ENCODE peak calls at places on chromosomes 13 and 19, in nine cellular contexts. One of them, this sample, is unnamed.

GRCh38 chr13:31968473-31968872 is 63.1 kb upstream of the FRY start:
- DNase-seq in activated CD8-positive, alpha-beta memory T cell treated with anti-CD3 and anti-CD28 coated beads for 4 hours: no peak
- DNase-seq in LoVo: peak
- DNase-seq in AG08395: no peak
- DNase-seq in mucosa of descending colon: no peak
- DNase-seq in activated T-helper 1 cell treated with Interleukin-2 at 50 U/mL for 16 hours: no peak
- DNase-seq in amygdala: no peak
- DNase-seq in effector memory CD4-positive, alpha-beta T cell: no peak
- DNase-seq in NB4: peak
- DNase-seq in this sample: no peak

GRCh38 chr13:65064967-65065366 is 2165.2 kb downstream of the PCDH9 start:
- DNase-seq in activated CD8-positive, alpha-beta memory T cell treated with anti-CD3 and anti-CD28 coated beads for 4 hours: no peak
- DNase-seq in LoVo: no peak
- DNase-seq in AG08395: no peak
- DNase-seq in mucosa of descending colon: no peak
- DNase-seq in activated T-helper 1 cell treated with Interleukin-2 at 50 U/mL for 16 hours: no peak
- DNase-seq in amygdala: no peak
- DNase-seq in effector memory CD4-positive, alpha-beta T cell: no peak
- DNase-seq in NB4: no peak
- DNase-seq in this sample: no peak

GRCh38 chr19:30686911-30687566 is 314.9 kb downstream of the ZNF536 start:
- DNase-seq in activated CD8-positive, alpha-beta memory T cell treated with anti-CD3 and anti-CD28 coated beads for 4 hours: no peak
- DNase-seq in LoVo: no peak
- DNase-seq in AG08395: no peak
- DNase-seq in mucosa of descending colon: no peak
- DNase-seq in activated T-helper 1 cell treated with Interleukin-2 at 50 U/mL for 16 hours: no peak
- DNase-seq in amygdala: no peak
- DNase-seq in effector memory CD4-positive, alpha-beta T cell: no peak
- DNase-seq in NB4: no peak
- DNase-seq in this sample: no peak

GRCh38 chr13:80204642-80205041 is 136.3 kb downstream of the SPRY2 start:
- DNase-seq in activated CD8-positive, alpha-beta memory T cell treated with anti-CD3 and anti-CD28 coated beads for 4 hours: no peak
- DNase-seq in LoVo: no peak
- DNase-seq in AG08395: no peak
- DNase-seq in mucosa of descending colon: no peak
- DNase-seq in activated T-helper 1 cell treated with Interleukin-2 at 50 U/mL for 16 hours: no peak
- DNase-seq in amygdala: no peak
- DNase-seq in effector memory CD4-positive, alpha-beta T cell: no peak
- DNase-seq in NB4: no peak
- DNase-seq in this sample: no peak

GRCh38 chr19:35040826-35041547 is 534 bp upstream of the HPN start:
- DNase-seq in activated CD8-positive, alpha-beta memory T cell treated with anti-CD3 and anti-CD28 coated beads for 4 hours: no peak
- DNase-seq in LoVo: no peak
- DNase-seq in AG08395: no peak
- DNase-seq in mucosa of descending colon: peak
- DNase-seq in activated T-helper 1 cell treated with Interleukin-2 at 50 U/mL for 16 hours: no peak
- DNase-seq in amygdala: peak
- DNase-seq in effector memory CD4-positive, alpha-beta T cell: no peak
- DNase-seq in NB4: no peak
- DNase-seq in this sample: no peak

GRCh38 chr13:66887088-66887487 is 343.0 kb downstream of the PCDH9 start:
- DNase-seq in activated CD8-positive, alpha-beta memory T cell treated with anti-CD3 and anti-CD28 coated beads for 4 hours: no peak
- DNase-seq in LoVo: no peak
- DNase-seq in AG08395: peak
- DNase-seq in mucosa of descending colon: no peak
- DNase-seq in activated T-helper 1 cell treated with Interleukin-2 at 50 U/mL for 16 hours: no peak
- DNase-seq in amygdala: no peak
- DNase-seq in effector memory CD4-positive, alpha-beta T cell: no peak
- DNase-seq in NB4: no peak
- DNase-seq in this sample: no peak

GRCh38 chr13:73473016-73473415 is 414.2 kb downstream of the KLF5 start:
- DNase-seq in activated CD8-positive, alpha-beta memory T cell treated with anti-CD3 and anti-CD28 coated beads for 4 hours: no peak
- DNase-seq in LoVo: no peak
- DNase-seq in AG08395: no peak
- DNase-seq in mucosa of descending colon: no peak
- DNase-seq in activated T-helper 1 cell treated with Interleukin-2 at 50 U/mL for 16 hours: no peak
- DNase-seq in amygdala: no peak
- DNase-seq in effector memory CD4-positive, alpha-beta T cell: no peak
- DNase-seq in NB4: no peak
- DNase-seq in this sample: no peak

GRCh38 chr13:73722120-73722519 is 412.1 kb downstream of the KLF12 start:
- DNase-seq in activated CD8-positive, alpha-beta memory T cell treated with anti-CD3 and anti-CD28 coated beads for 4 hours: no peak
- DNase-seq in LoVo: peak
- DNase-seq in AG08395: peak
- DNase-seq in mucosa of descending colon: no peak
- DNase-seq in activated T-helper 1 cell treated with Interleukin-2 at 50 U/mL for 16 hours: no peak
- DNase-seq in amygdala: no peak
- DNase-seq in effector memory CD4-positive, alpha-beta T cell: no peak
- DNase-seq in NB4: no peak
- DNase-seq in this sample: no peak

GRCh38 chr19:45887311-45887710 is 1.4 kb upstream of the IRF2BP1 start:
- DNase-seq in activated CD8-positive, alpha-beta memory T cell treated with anti-CD3 and anti-CD28 coated beads for 4 hours: no peak
- DNase-seq in LoVo: no peak
- DNase-seq in AG08395: no peak
- DNase-seq in mucosa of descending colon: no peak
- DNase-seq in activated T-helper 1 cell treated with Interleukin-2 at 50 U/mL for 16 hours: no peak
- DNase-seq in amygdala: no peak
- DNase-seq in effector memory CD4-positive, alpha-beta T cell: no peak
- DNase-seq in NB4: no peak
- DNase-seq in this sample: no peak

GRCh38 chr13:110651726-110652230 is 36.4 kb downstream of the NAXD start:
- DNase-seq in activated CD8-positive, alpha-beta memory T cell treated with anti-CD3 and anti-CD28 coated beads for 4 hours: no peak
- DNase-seq in LoVo: no peak
- DNase-seq in AG08395: no peak
- DNase-seq in mucosa of descending colon: no peak
- DNase-seq in activated T-helper 1 cell treated with Interleukin-2 at 50 U/mL for 16 hours: no peak
- DNase-seq in amygdala: no peak
- DNase-seq in effector memory CD4-positive, alpha-beta T cell: no peak
- DNase-seq in NB4: no peak
- DNase-seq in this sample: no peak

GRCh38 chr19:15239337-15239949 is 7.2 kb upstream of the EPHX3 start:
- DNase-seq in activated CD8-positive, alpha-beta memory T cell treated with anti-CD3 and anti-CD28 coated beads for 4 hours: no peak
- DNase-seq in LoVo: no peak
- DNase-seq in AG08395: no peak
- DNase-seq in mucosa of descending colon: no peak
- DNase-seq in activated T-helper 1 cell treated with Interleukin-2 at 50 U/mL for 16 hours: no peak
- DNase-seq in amygdala: no peak
- DNase-seq in effector memory CD4-positive, alpha-beta T cell: no peak
- DNase-seq in NB4: no peak
- DNase-seq in this sample: no peak

GRCh38 chr13:55038230-55038629 is 2009.6 kb downstream of the OLFM4 start:
- DNase-seq in activated CD8-positive, alpha-beta memory T cell treated with anti-CD3 and anti-CD28 coated beads for 4 hours: no peak
- DNase-seq in LoVo: no peak
- DNase-seq in AG08395: no peak
- DNase-seq in mucosa of descending colon: no peak
- DNase-seq in activated T-helper 1 cell treated with Interleukin-2 at 50 U/mL for 16 hours: no peak
- DNase-seq in amygdala: no peak
- DNase-seq in effector memory CD4-positive, alpha-beta T cell: no peak
- DNase-seq in NB4: no peak
- DNase-seq in this sample: no peak

GRCh38 chr19:30001794-30002193 is 59.8 kb downstream of the URI1 start:
- DNase-seq in activated CD8-positive, alpha-beta memory T cell treated with anti-CD3 and anti-CD28 coated beads for 4 hours: no peak
- DNase-seq in LoVo: no peak
- DNase-seq in AG08395: no peak
- DNase-seq in mucosa of descending colon: no peak
- DNase-seq in activated T-helper 1 cell treated with Interleukin-2 at 50 U/mL for 16 hours: no peak
- DNase-seq in amygdala: no peak
- DNase-seq in effector memory CD4-positive, alpha-beta T cell: no peak
- DNase-seq in NB4: peak
- DNase-seq in this sample: no peak

GRCh38 chr13:105428816-105429215 is 1106.6 kb downstream of the EFNB2 start:
- DNase-seq in activated CD8-positive, alpha-beta memory T cell treated with anti-CD3 and anti-CD28 coated beads for 4 hours: no peak
- DNase-seq in LoVo: no peak
- DNase-seq in AG08395: peak
- DNase-seq in mucosa of descending colon: no peak
- DNase-seq in activated T-helper 1 cell treated with Interleukin-2 at 50 U/mL for 16 hours: no peak
- DNase-seq in amygdala: no peak
- DNase-seq in effector memory CD4-positive, alpha-beta T cell: no peak
- DNase-seq in NB4: no peak
- DNase-seq in this sample: no peak

GRCh38 chr13:46124531-46124966 is 19.7 kb upstream of the CPB2 start:
- DNase-seq in activated CD8-positive, alpha-beta memory T cell treated with anti-CD3 and anti-CD28 coated beads for 4 hours: no peak
- DNase-seq in LoVo: no peak
- DNase-seq in AG08395: no peak
- DNase-seq in mucosa of descending colon: no peak
- DNase-seq in activated T-helper 1 cell treated with Interleukin-2 at 50 U/mL for 16 hours: no peak
- DNase-seq in amygdala: no peak
- DNase-seq in effector memory CD4-positive, alpha-beta T cell: no peak
- DNase-seq in NB4: peak
- DNase-seq in this sample: no peak

GRCh38 chr13:99120751-99121150 is 79.9 kb upstream of the UBAC2 start:
- DNase-seq in activated CD8-positive, alpha-beta memory T cell treated with anti-CD3 and anti-CD28 coated beads for 4 hours: no peak
- DNase-seq in LoVo: no peak
- DNase-seq in AG08395: no peak
- DNase-seq in mucosa of descending colon: no peak
- DNase-seq in activated T-helper 1 cell treated with Interleukin-2 at 50 U/mL for 16 hours: no peak
- DNase-seq in amygdala: no peak
- DNase-seq in effector memory CD4-positive, alpha-beta T cell: no peak
- DNase-seq in NB4: no peak
- DNase-seq in this sample: no peak

GRCh38 chr13:63696055-63696454 is 2280.4 kb upstream of the PCDH20 start:
- DNase-seq in activated CD8-positive, alpha-beta memory T cell treated with anti-CD3 and anti-CD28 coated beads for 4 hours: no peak
- DNase-seq in LoVo: no peak
- DNase-seq in AG08395: peak
- DNase-seq in mucosa of descending colon: no peak
- DNase-seq in activated T-helper 1 cell treated with Interleukin-2 at 50 U/mL for 16 hours: no peak
- DNase-seq in amygdala: no peak
- DNase-seq in effector memory CD4-positive, alpha-beta T cell: no peak
- DNase-seq in NB4: no peak
- DNase-seq in this sample: no peak

GRCh38 chr13:110520431-110521295 is 40.9 kb downstream of the RAB20 start:
- DNase-seq in activated CD8-positive, alpha-beta memory T cell treated with anti-CD3 and anti-CD28 coated beads for 4 hours: no peak
- DNase-seq in LoVo: no peak
- DNase-seq in AG08395: peak
- DNase-seq in mucosa of descending colon: peak
- DNase-seq in activated T-helper 1 cell treated with Interleukin-2 at 50 U/mL for 16 hours: no peak
- DNase-seq in amygdala: peak
- DNase-seq in effector memory CD4-positive, alpha-beta T cell: no peak
- DNase-seq in NB4: peak
- DNase-seq in this sample: peak

GRCh38 chr13:52414963-52415362 is 9.0 kb upstream of the THSD1 start:
- DNase-seq in activated CD8-positive, alpha-beta memory T cell treated with anti-CD3 and anti-CD28 coated beads for 4 hours: no peak
- DNase-seq in LoVo: no peak
- DNase-seq in AG08395: peak
- DNase-seq in mucosa of descending colon: no peak
- DNase-seq in activated T-helper 1 cell treated with Interleukin-2 at 50 U/mL for 16 hours: no peak
- DNase-seq in amygdala: no peak
- DNase-seq in effector memory CD4-positive, alpha-beta T cell: no peak
- DNase-seq in NB4: no peak
- DNase-seq in this sample: no peak

GRCh38 chr19:50280983-50281382 is 48.2 kb downstream of the KCNC3 start:
- DNase-seq in activated CD8-positive, alpha-beta memory T cell treated with anti-CD3 and anti-CD28 coated beads for 4 hours: no peak
- DNase-seq in LoVo: no peak
- DNase-seq in AG08395: no peak
- DNase-seq in mucosa of descending colon: no peak
- DNase-seq in activated T-helper 1 cell treated with Interleukin-2 at 50 U/mL for 16 hours: no peak
- DNase-seq in amygdala: no peak
- DNase-seq in effector memory CD4-positive, alpha-beta T cell: no peak
- DNase-seq in NB4: no peak
- DNase-seq in this sample: no peak

GRCh38 chr13:20465218-20465879 is 60.3 kb downstream of the CRYL1 start:
- DNase-seq in activated CD8-positive, alpha-beta memory T cell treated with anti-CD3 and anti-CD28 coated beads for 4 hours: no peak
- DNase-seq in LoVo: peak
- DNase-seq in AG08395: peak
- DNase-seq in mucosa of descending colon: peak
- DNase-seq in activated T-helper 1 cell treated with Interleukin-2 at 50 U/mL for 16 hours: no peak
- DNase-seq in amygdala: no peak
- DNase-seq in effector memory CD4-positive, alpha-beta T cell: no peak
- DNase-seq in NB4: no peak
- DNase-seq in this sample: no peak

GRCh38 chr13:53129864-53130393 is 101.3 kb downstream of the OLFM4 start:
- DNase-seq in activated CD8-positive, alpha-beta memory T cell treated with anti-CD3 and anti-CD28 coated beads for 4 hours: no peak
- DNase-seq in LoVo: no peak
- DNase-seq in AG08395: no peak
- DNase-seq in mucosa of descending colon: no peak
- DNase-seq in activated T-helper 1 cell treated with Interleukin-2 at 50 U/mL for 16 hours: no peak
- DNase-seq in amygdala: no peak
- DNase-seq in effector memory CD4-positive, alpha-beta T cell: no peak
- DNase-seq in NB4: no peak
- DNase-seq in this sample: no peak

GRCh38 chr13:94702181-94703041 is 9.9 kb downstream of the SOX21 start:
- DNase-seq in activated CD8-positive, alpha-beta memory T cell treated with anti-CD3 and anti-CD28 coated beads for 4 hours: no peak
- DNase-seq in LoVo: no peak
- DNase-seq in AG08395: no peak
- DNase-seq in mucosa of descending colon: no peak
- DNase-seq in activated T-helper 1 cell treated with Interleukin-2 at 50 U/mL for 16 hours: no peak
- DNase-seq in amygdala: no peak
- DNase-seq in effector memory CD4-positive, alpha-beta T cell: no peak
- DNase-seq in NB4: no peak
- DNase-seq in this sample: no peak

GRCh38 chr13:112619730-112620639 is 32.0 kb upstream of the TUBGCP3 start:
- DNase-seq in activated CD8-positive, alpha-beta memory T cell treated with anti-CD3 and anti-CD28 coated beads for 4 hours: no peak
- DNase-seq in LoVo: no peak
- DNase-seq in AG08395: no peak
- DNase-seq in mucosa of descending colon: no peak
- DNase-seq in activated T-helper 1 cell treated with Interleukin-2 at 50 U/mL for 16 hours: no peak
- DNase-seq in amygdala: no peak
- DNase-seq in effector memory CD4-positive, alpha-beta T cell: no peak
- DNase-seq in NB4: peak
- DNase-seq in this sample: peak

GRCh38 chr13:98785968-98786367 is 33.5 kb upstream of the SLC15A1 start:
- DNase-seq in activated CD8-positive, alpha-beta memory T cell treated with anti-CD3 and anti-CD28 coated beads for 4 hours: no peak
- DNase-seq in LoVo: no peak
- DNase-seq in AG08395: no peak
- DNase-seq in mucosa of descending colon: no peak
- DNase-seq in activated T-helper 1 cell treated with Interleukin-2 at 50 U/mL for 16 hours: no peak
- DNase-seq in amygdala: no peak
- DNase-seq in effector memory CD4-positive, alpha-beta T cell: no peak
- DNase-seq in NB4: no peak
- DNase-seq in this sample: no peak

GRCh38 chr13:50950808-50951207 is 41.2 kb downstream of the RNASEH2B start:
- DNase-seq in activated CD8-positive, alpha-beta memory T cell treated with anti-CD3 and anti-CD28 coated beads for 4 hours: no peak
- DNase-seq in LoVo: no peak
- DNase-seq in AG08395: no peak
- DNase-seq in mucosa of descending colon: no peak
- DNase-seq in activated T-helper 1 cell treated with Interleukin-2 at 50 U/mL for 16 hours: no peak
- DNase-seq in amygdala: no peak
- DNase-seq in effector memory CD4-positive, alpha-beta T cell: no peak
- DNase-seq in NB4: no peak
- DNase-seq in this sample: no peak

GRCh38 chr13:91126806-91127205 is 220.7 kb upstream of the MIR17HG start:
- DNase-seq in activated CD8-positive, alpha-beta memory T cell treated with anti-CD3 and anti-CD28 coated beads for 4 hours: no peak
- DNase-seq in LoVo: no peak
- DNase-seq in AG08395: no peak
- DNase-seq in mucosa of descending colon: no peak
- DNase-seq in activated T-helper 1 cell treated with Interleukin-2 at 50 U/mL for 16 hours: no peak
- DNase-seq in amygdala: no peak
- DNase-seq in effector memory CD4-positive, alpha-beta T cell: no peak
- DNase-seq in NB4: no peak
- DNase-seq in this sample: no peak

GRCh38 chr19:9075064-9075964 is 11.5 kb upstream of the OR1M1 start:
- DNase-seq in activated CD8-positive, alpha-beta memory T cell treated with anti-CD3 and anti-CD28 coated beads for 4 hours: no peak
- DNase-seq in LoVo: peak
- DNase-seq in AG08395: peak
- DNase-seq in mucosa of descending colon: peak
- DNase-seq in activated T-helper 1 cell treated with Interleukin-2 at 50 U/mL for 16 hours: no peak
- DNase-seq in amygdala: peak
- DNase-seq in effector memory CD4-positive, alpha-beta T cell: no peak
- DNase-seq in NB4: peak
- DNase-seq in this sample: no peak

GRCh38 chr19:14954071-14954655 is 12.9 kb downstream of the OR7C2 start:
- DNase-seq in activated CD8-positive, alpha-beta memory T cell treated with anti-CD3 and anti-CD28 coated beads for 4 hours: no peak
- DNase-seq in LoVo: no peak
- DNase-seq in AG08395: no peak
- DNase-seq in mucosa of descending colon: no peak
- DNase-seq in activated T-helper 1 cell treated with Interleukin-2 at 50 U/mL for 16 hours: no peak
- DNase-seq in amygdala: no peak
- DNase-seq in effector memory CD4-positive, alpha-beta T cell: no peak
- DNase-seq in NB4: peak
- DNase-seq in this sample: no peak

This sample was measured in anterior cingulate cortex.